ENCODE peak calls at places on chromosomes 16 and 17, in eight cellular contexts. X is esophagus muscularis mucosa, O is astrocyte of the spinal cord, N is GM23338, W is foreskin fibroblast, Q is OCI-LY7, D is AG10803, K is mucosa of descending colon. U is an unnamed sample.

GRCh38 chr16:68374251-68374805 is 63.5 kb downstream of the PRMT7 start:
- DNase-seq in Q (no peak), W (no peak), X (no peak), N (no peak), K (no peak), D (no peak), O (no peak), U (peak; percentile 86)

GRCh38 chr17:73748521-73748920 is 104.3 kb upstream of the SDK2 start:
- DNase-seq in K (no peak), W (no peak), O (no peak), D (no peak), X (no peak), Q (no peak), N (no peak), U (no peak)

GRCh38 chr17:21066394-21066793 is 23.6 kb upstream of the USP22 start:
- DNase-seq in N (no peak), W (peak; percentile 36), K (no peak), O (no peak), X (no peak), Q (no peak), D (peak; percentile 28), U (no peak)

GRCh38 chr16:349211-349610 is 3.3 kb downstream of the AXIN1 start:
- DNase-seq in X (no peak), K (no peak), O (no peak), Q (no peak), D (no peak), N (no peak), W (no peak), U (no peak)

GRCh38 chr16:66660422-66661209 is 35.9 kb downstream of the CMTM4 start:
- DNase-seq in O (peak; percentile 86), K (peak; percentile 43), W (peak; percentile 94), N (peak; percentile 45), X (no peak), Q (no peak), D (peak; percentile 86), U (peak; percentile 73)

GRCh38 chr17:74373838-74374606 is 6.7 kb downstream of the GPR142 start:
- DNase-seq in D (no peak), K (peak; percentile 76), O (no peak), Q (no peak), N (no peak), X (no peak), W (no peak), U (peak; percentile 87)

GRCh38 chr17:70017941-70018340 is 57.1 kb upstream of the KCNJ16 start:
- DNase-seq in N (no peak), D (no peak), X (no peak), Q (no peak), W (no peak), K (no peak), O (no peak), U (no peak)

GRCh38 chr16:66954097-66954659 is 6.9 kb upstream of the CES3 start:
- DNase-seq in Q (peak; percentile 72), X (no peak), N (peak; percentile 89), O (peak; percentile 75), W (peak; percentile 87), K (peak; percentile 94), D (peak; percentile 72), U (peak; percentile 74)

GRCh38 chr17:10337136-10337535 is 35.7 kb downstream of the MYH13 start:
- DNase-seq in K (no peak), D (peak; percentile 44), X (no peak), Q (no peak), O (no peak), W (no peak), N (no peak), U (no peak)

GRCh38 chr16:75710344-75710743 is 9.1 kb upstream of the DUXB start:
- DNase-seq in O (peak; percentile 3), Q (peak; percentile 28), D (no peak), K (no peak), N (peak; percentile 16), X (no peak), W (no peak), U (no peak)

GRCh38 chr16:53058882-53059281 is 4.1 kb downstream of the CHD9 start:
- DNase-seq in K (no peak), W (no peak), O (no peak), N (no peak), Q (peak; percentile 74), X (no peak), D (no peak), U (no peak)

GRCh38 chr16:65845466-65846209 is 520.9 kb upstream of the CDH5 start:
- DNase-seq in Q (no peak), X (no peak), O (no peak), K (no peak), D (peak; percentile 23), N (peak; percentile 5), W (no peak), U (no peak)

GRCh38 chr17:73470369-73470768 is 158.6 kb upstream of the CDC42EP4 start:
- DNase-seq in D (no peak), Q (no peak), O (no peak), W (no peak), N (no peak), K (no peak), X (no peak), U (no peak)

GRCh38 chr17:60138769-60139437 is 10.9 kb upstream of the CA4 start:
- DNase-seq in D (no peak), Q (no peak), X (no peak), O (no peak), W (no peak), N (peak; percentile 37), K (no peak), U (no peak)
- H3K4me3 ChIP-seq in D (no peak overlapping the region), Q (no peak overlapping the region), X (no peak overlapping the region), O (no peak overlapping the region), W (no peak overlapping the region), N (peak overlapping the region; percentile 54), K (no peak overlapping the region), U (no peak overlapping the region)

DNA sequence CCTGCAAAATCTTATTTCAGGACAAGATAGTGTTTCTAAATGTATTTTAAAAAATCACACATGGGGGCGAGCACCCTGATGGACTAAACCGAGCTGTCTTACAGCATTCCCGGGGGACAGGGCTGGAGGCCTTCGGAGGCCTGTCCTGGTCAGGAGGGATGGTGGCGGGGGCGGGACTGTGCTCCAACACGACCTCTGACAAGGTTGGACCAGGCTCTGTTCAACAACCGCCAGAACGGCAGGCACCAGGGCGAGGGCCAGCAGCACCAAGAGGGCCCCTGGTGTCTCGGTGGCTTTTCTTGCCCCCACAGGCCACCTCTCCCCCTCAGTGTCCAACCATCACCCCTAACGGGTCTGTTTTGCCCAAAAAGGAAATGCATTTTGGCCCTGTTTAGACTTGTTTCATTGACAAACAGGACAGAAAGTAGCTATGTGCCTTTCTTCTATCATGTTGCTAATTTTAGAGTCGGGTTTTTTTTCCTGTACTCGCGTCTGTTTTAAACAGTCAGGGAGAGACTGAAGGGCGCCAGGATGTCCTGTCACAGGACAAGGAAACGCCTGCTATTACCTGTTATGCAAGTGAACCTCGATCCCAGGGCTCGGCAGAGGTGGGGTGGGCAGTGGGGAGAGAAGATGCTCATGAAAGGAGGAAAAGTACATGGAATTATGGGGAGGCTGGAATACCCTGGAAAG is 11.7 kb downstream of the TMEM204 start:
- DNase-seq in X (no peak), D (no peak), O (no peak), K (no peak), Q (no peak), N (no peak), W (no peak), U (no peak)
- H3K4me3 ChIP-seq in X (peak overlapping the region; percentile 9), D (no peak overlapping the region), O (no peak overlapping the region), K (no peak overlapping the region), Q (no peak overlapping the region), N (no peak overlapping the region), W (no peak overlapping the region), U (no peak overlapping the region)

DNA sequence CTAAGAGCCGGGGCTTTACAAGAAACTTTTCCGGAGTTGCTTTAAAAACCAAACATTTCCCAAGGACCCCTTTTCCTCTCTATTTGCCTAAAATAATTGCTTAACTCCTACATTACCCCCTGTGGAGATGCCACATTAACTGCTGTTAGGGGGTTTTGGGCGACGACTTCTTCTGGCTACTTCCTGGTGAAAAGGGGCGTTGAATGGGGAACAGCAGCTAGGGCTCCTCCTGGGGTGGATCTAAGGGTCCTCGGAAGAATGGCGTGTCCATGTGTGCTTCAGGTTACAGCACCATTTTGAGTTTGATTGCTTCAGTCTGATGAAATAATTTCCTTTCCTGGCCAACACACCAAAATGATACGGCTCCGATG is 22.0 kb downstream of the ABCC1 start:
- DNase-seq in O (no peak), K (no peak), Q (no peak), X (no peak), W (no peak), D (no peak), N (peak; percentile 67), U (no peak)
- H3K4me3 ChIP-seq in O (no peak overlapping the region), K (no peak overlapping the region), Q (no peak overlapping the region), X (no peak overlapping the region), W (no peak overlapping the region), D (no peak overlapping the region), N (peak overlapping the region; percentile 35), U (no peak overlapping the region)

GRCh38 chr16:80507538-80507937 is 33.3 kb upstream of the DYNLRB2 start:
- DNase-seq in D (no peak), K (no peak), O (no peak), W (no peak), Q (no peak), N (no peak), X (no peak), U (no peak)
- H3K4me3 ChIP-seq in D (no peak overlapping the region), K (no peak overlapping the region), O (no peak overlapping the region), W (no peak overlapping the region), Q (no peak overlapping the region), N (no peak overlapping the region), X (no peak overlapping the region), U (no peak overlapping the region)

GRCh38 chr17:80720624-80721577 is 176.3 kb downstream of the RPTOR start:
- DNase-seq in O (peak; percentile 73), D (peak; percentile 58), W (no peak), N (no peak), X (no peak), Q (peak; percentile 91), K (peak; percentile 36), U (no peak)

GRCh38 chr17:80719449-80719848 is 174.8 kb downstream of the RPTOR start:
- DNase-seq in W (no peak), K (no peak), X (no peak), O (no peak), Q (no peak), D (no peak), N (no peak), U (no peak)

GRCh38 chr17:80717661-80718060 is 173.0 kb downstream of the RPTOR start:
- DNase-seq in K (no peak), Q (no peak), W (no peak), N (no peak), X (no peak), O (no peak), D (no peak), U (no peak)

GRCh38 chr17:80716986-80717385 is 172.3 kb downstream of the RPTOR start:
- DNase-seq in O (no peak), X (no peak), D (peak; percentile 66), N (no peak), Q (no peak), W (peak; percentile 79), K (no peak), U (no peak)

GRCh38 chr17:80718428-80718827 is 173.8 kb downstream of the RPTOR start:
- DNase-seq in N (no peak), O (no peak), K (no peak), X (no peak), W (no peak), D (no peak), Q (no peak), U (no peak)
- H3K4me3 ChIP-seq in N (no peak overlapping the region), O (no peak overlapping the region), K (no peak overlapping the region), X (no peak overlapping the region), W (no peak overlapping the region), D (no peak overlapping the region), Q (no peak overlapping the region), U (no peak overlapping the region)

GRCh38 chr17:42051013-42051400 is 606 bp upstream of the C17orf113 start:
- DNase-seq in O (no peak), D (no peak), N (no peak), K (no peak), X (no peak), W (no peak), Q (no peak), U (no peak)
- H3K4me3 ChIP-seq in O (no peak overlapping the region), D (no peak overlapping the region), N (peak overlapping the region; percentile 63), K (no peak overlapping the region), X (peak overlapping the region; percentile 68), W (peak overlapping the region; percentile 43), Q (no peak overlapping the region), U (peak overlapping the region; percentile 78)

U was measured in dorsolateral prefrontal cortex.